ENCODE peak calls at places on chromosomes 6 and 20, in four cellular contexts. M is GM19239; J is stimulated activated CD4-positive, alpha-beta T cell treated with anti-CD3 and anti-CD28 coated beads, TNF-alpha, amount 100 ng/mL, for 48 hours; G is SK-N-MC. C is an unnamed sample.

GRCh38 chr6:27894839-27895762 is 17.1 kb downstream of the OR2B2 start:
- DNase-seq in M (no peak), J (no peak), G (no peak), C (peak; percentile 93)

GRCh38 chr20:62441986-62442539 is 14.7 kb upstream of the RBBP8NL start:
- DNase-seq in M (no peak), J (no peak), G (no peak), C (no peak)

GRCh38 chr6:122790740-122791679 is 2.0 kb downstream of the SMPDL3A start:
- DNase-seq in M (no peak), J (no peak), G (no peak), C (no peak)

GRCh38 chr6:169302255-169302654 is 48.6 kb upstream of the THBS2 start:
- DNase-seq in M (no peak), J (no peak), G (no peak), C (no peak)

GRCh38 chr6:17297261-17298080 is 16.3 kb downstream of the RBM24 start:
- DNase-seq in M (no peak), J (no peak), G (no peak), C (no peak)

GRCh38 chr6:10271982-10272381 is 142.9 kb downstream of the TFAP2A start:
- DNase-seq in M (no peak), J (no peak), G (no peak), C (no peak)

GRCh38 chr6:157020398-157021266 is 243.5 kb downstream of the ARID1B start:
- DNase-seq in M (peak; percentile 40), J (peak; percentile 27), G (no peak), C (peak; percentile 82)

GRCh38 chr6:56904068-56904467 is 50.8 kb upstream of the BEND6 start:
- DNase-seq in M (no peak), J (no peak), G (no peak), C (no peak)

GRCh38 chr6:3337521-3338350 is 79.0 kb downstream of the PSMG4 start:
- DNase-seq in M (peak; percentile 19), J (no peak), G (no peak), C (no peak)

GRCh38 chr6:25697537-25698340 is 45.7 kb downstream of the SCGN start:
- DNase-seq in M (no peak), J (no peak), G (no peak), C (peak; percentile 68)

GRCh38 chr20:63732118-63733095 is 4.1 kb upstream of the LIME1 start:
- DNase-seq in M (no peak), J (no peak), G (no peak), C (no peak)

GRCh38 chr6:108074057-108074358 is 533 bp downstream of the OSTM1 start:
- DNase-seq in M (peak; percentile 27), J (no peak), G (no peak), C (no peak)

GRCh38 chr6:75849329-75850025 is 100.4 kb downstream of the MYO6 start:
- DNase-seq in M (no peak), J (no peak), G (no peak), C (no peak)

GRCh38 chr20:12012241-12013222 is 94.8 kb downstream of the BTBD3 start:
- DNase-seq in M (peak; percentile 9), J (no peak), G (peak; percentile 5), C (peak; percentile 65)

GRCh38 chr20:61499859-61500258 is 247.8 kb downstream of the CDH4 start:
- DNase-seq in M (no peak), J (no peak), G (no peak), C (no peak)

GRCh38 chr20:54622338-54623280 is 147.2 kb downstream of the DOK5 start:
- DNase-seq in M (no peak), J (no peak), G (no peak), C (no peak)

GRCh38 chr6:1688396-1688795 is 78.7 kb downstream of the FOXC1 start:
- DNase-seq in M (no peak), J (no peak), G (no peak), C (no peak)

GRCh38 chr20:25148181-25148981 is 47.1 kb upstream of the ENTPD6 start:
- DNase-seq in M (no peak), J (peak; percentile 27), G (no peak), C (no peak)

GRCh38 chr20:47857994-47858557 is 72.8 kb upstream of the SULF2 start:
- DNase-seq in M (no peak), J (no peak), G (no peak), C (no peak)

GRCh38 chr20:50467618-50468373 is 42.4 kb upstream of the PTPN1 start:
- DNase-seq in M (peak; percentile 20), J (no peak), G (no peak), C (peak; percentile 55)

GRCh38 chr6:76578746-76579145 is 506.3 kb upstream of the IMPG1 start:
- DNase-seq in M (no peak), J (no peak), G (no peak), C (no peak)

GRCh38 chr6:143098054-143098673 is 37.5 kb downstream of the AIG1 start:
- DNase-seq in M (peak; percentile 19), J (no peak), G (no peak), C (no peak)

GRCh38 chr20:6660441-6660840 is 107.0 kb upstream of the BMP2 start:
- DNase-seq in M (no peak), J (no peak), G (no peak), C (no peak)

GRCh38 chr6:156881687-156882629 is 104.8 kb downstream of the ARID1B start:
- DNase-seq in M (no peak), J (no peak), G (no peak), C (no peak)

GRCh38 chr6:132819405-132820145 is 5.2 kb downstream of the RPS12 start:
- DNase-seq in M (no peak), J (no peak), G (no peak), C (peak; percentile 32)

GRCh38 chr6:81589465-81590313 is 162.8 kb downstream of the TENT5A start:
- DNase-seq in M (no peak), J (no peak), G (no peak), C (no peak)

GRCh38 chr6:94462231-94462630 is 1042.9 kb upstream of the EPHA7 start:
- DNase-seq in M (no peak), J (no peak), G (no peak), C (no peak)

GRCh38 chr6:97687916-97688315 is 404.9 kb upstream of the MMS22L start:
- DNase-seq in M (no peak), J (no peak), G (no peak), C (no peak)

C was measured in erythroblast.